ENCODE peak calls at places on chromosome 1, in eight cellular contexts. One of them, this sample, is unnamed.

GRCh38 chr1:168335500-168335899 is 54.8 kb downstream of the TBX19 start:
- DNase-seq in stimulated activated CD4-positive, alpha-beta T cell treated with anti-CD3 and anti-CD28 coated beads, TNF-alpha, amount 100 ng/mL, for 1 hour: no peak
- DNase-seq in NCI-H2081: no peak
- DNase-seq in NCI-H1930: no peak
- DNase-seq in T-cell: no peak
- DNase-seq in right cardiac atrium: no peak
- DNase-seq in COR-L47: no peak
- DNase-seq in colonic mucosa: no peak
- DNase-seq in this sample: no peak

GRCh38 chr1:12188115-12188514 is 21.3 kb downstream of the TNFRSF1B start:
- DNase-seq in stimulated activated CD4-positive, alpha-beta T cell treated with anti-CD3 and anti-CD28 coated beads, TNF-alpha, amount 100 ng/mL, for 1 hour: no peak
- DNase-seq in NCI-H2081: no peak
- DNase-seq in NCI-H1930: no peak
- DNase-seq in T-cell: no peak
- DNase-seq in right cardiac atrium: no peak
- DNase-seq in COR-L47: no peak
- DNase-seq in colonic mucosa: no peak
- DNase-seq in this sample: no peak

GRCh38 chr1:147740391-147740790 is 20.0 kb downstream of the GJA5 start:
- DNase-seq in stimulated activated CD4-positive, alpha-beta T cell treated with anti-CD3 and anti-CD28 coated beads, TNF-alpha, amount 100 ng/mL, for 1 hour: no peak
- DNase-seq in NCI-H2081: no peak
- DNase-seq in NCI-H1930: no peak
- DNase-seq in T-cell: no peak
- DNase-seq in right cardiac atrium: no peak
- DNase-seq in COR-L47: no peak
- DNase-seq in colonic mucosa: no peak
- DNase-seq in this sample: no peak

GRCh38 chr1:230268371-230269170 is 157.6 kb downstream of the PGBD5 start:
- DNase-seq in stimulated activated CD4-positive, alpha-beta T cell treated with anti-CD3 and anti-CD28 coated beads, TNF-alpha, amount 100 ng/mL, for 1 hour: no peak
- DNase-seq in NCI-H2081: peak
- DNase-seq in NCI-H1930: no peak
- DNase-seq in T-cell: no peak
- DNase-seq in right cardiac atrium: no peak
- DNase-seq in COR-L47: peak
- DNase-seq in colonic mucosa: peak
- DNase-seq in this sample: peak

GRCh38 chr1:33822396-33822795 is 41.5 kb upstream of the HMGB4 start:
- DNase-seq in stimulated activated CD4-positive, alpha-beta T cell treated with anti-CD3 and anti-CD28 coated beads, TNF-alpha, amount 100 ng/mL, for 1 hour: no peak
- DNase-seq in NCI-H2081: no peak
- DNase-seq in NCI-H1930: no peak
- DNase-seq in T-cell: no peak
- DNase-seq in right cardiac atrium: no peak
- DNase-seq in COR-L47: no peak
- DNase-seq in colonic mucosa: no peak
- DNase-seq in this sample: no peak

GRCh38 chr1:185998391-185998790 is 264.2 kb downstream of the HMCN1 start:
- DNase-seq in stimulated activated CD4-positive, alpha-beta T cell treated with anti-CD3 and anti-CD28 coated beads, TNF-alpha, amount 100 ng/mL, for 1 hour: no peak
- DNase-seq in NCI-H2081: peak
- DNase-seq in NCI-H1930: no peak
- DNase-seq in T-cell: no peak
- DNase-seq in right cardiac atrium: no peak
- DNase-seq in COR-L47: no peak
- DNase-seq in colonic mucosa: no peak
- DNase-seq in this sample: no peak

GRCh38 chr1:18536356-18536755 is 55.6 kb downstream of the KLHDC7A start:
- DNase-seq in stimulated activated CD4-positive, alpha-beta T cell treated with anti-CD3 and anti-CD28 coated beads, TNF-alpha, amount 100 ng/mL, for 1 hour: no peak
- DNase-seq in NCI-H2081: no peak
- DNase-seq in NCI-H1930: no peak
- DNase-seq in T-cell: no peak
- DNase-seq in right cardiac atrium: no peak
- DNase-seq in COR-L47: no peak
- DNase-seq in colonic mucosa: no peak
- DNase-seq in this sample: no peak

GRCh38 chr1:201346337-201346939 is 31.0 kb downstream of the TNNT2 start:
- DNase-seq in stimulated activated CD4-positive, alpha-beta T cell treated with anti-CD3 and anti-CD28 coated beads, TNF-alpha, amount 100 ng/mL, for 1 hour: no peak
- DNase-seq in NCI-H2081: peak
- DNase-seq in NCI-H1930: no peak
- DNase-seq in T-cell: no peak
- DNase-seq in right cardiac atrium: peak
- DNase-seq in COR-L47: peak
- DNase-seq in colonic mucosa: peak
- DNase-seq in this sample: peak

GRCh38 chr1:172976222-172977041 is 74.3 kb downstream of the TNFSF18 start:
- DNase-seq in stimulated activated CD4-positive, alpha-beta T cell treated with anti-CD3 and anti-CD28 coated beads, TNF-alpha, amount 100 ng/mL, for 1 hour: no peak
- DNase-seq in NCI-H2081: no peak
- DNase-seq in NCI-H1930: no peak
- DNase-seq in T-cell: no peak
- DNase-seq in right cardiac atrium: peak
- DNase-seq in COR-L47: no peak
- DNase-seq in colonic mucosa: peak
- DNase-seq in this sample: no peak

GRCh38 chr1:60978421-60979357 is 103.7 kb upstream of the NFIA start:
- DNase-seq in stimulated activated CD4-positive, alpha-beta T cell treated with anti-CD3 and anti-CD28 coated beads, TNF-alpha, amount 100 ng/mL, for 1 hour: no peak
- DNase-seq in NCI-H2081: no peak
- DNase-seq in NCI-H1930: no peak
- DNase-seq in T-cell: peak
- DNase-seq in right cardiac atrium: no peak
- DNase-seq in COR-L47: no peak
- DNase-seq in colonic mucosa: peak
- DNase-seq in this sample: no peak

GRCh38 chr1:228104526-228105251 is 1.6 kb upstream of the C1orf35 start:
- DNase-seq in stimulated activated CD4-positive, alpha-beta T cell treated with anti-CD3 and anti-CD28 coated beads, TNF-alpha, amount 100 ng/mL, for 1 hour: no peak
- DNase-seq in NCI-H2081: no peak
- DNase-seq in NCI-H1930: no peak
- DNase-seq in T-cell: no peak
- DNase-seq in right cardiac atrium: peak
- DNase-seq in COR-L47: no peak
- DNase-seq in colonic mucosa: no peak
- DNase-seq in this sample: no peak

GRCh38 chr1:65056866-65057265 is 90.5 kb upstream of the JAK1 start:
- DNase-seq in stimulated activated CD4-positive, alpha-beta T cell treated with anti-CD3 and anti-CD28 coated beads, TNF-alpha, amount 100 ng/mL, for 1 hour: no peak
- DNase-seq in NCI-H2081: no peak
- DNase-seq in NCI-H1930: no peak
- DNase-seq in T-cell: no peak
- DNase-seq in right cardiac atrium: no peak
- DNase-seq in COR-L47: no peak
- DNase-seq in colonic mucosa: no peak
- DNase-seq in this sample: no peak

GRCh38 chr1:21239181-21239580 is 51.1 kb downstream of the ECE1 start:
- DNase-seq in stimulated activated CD4-positive, alpha-beta T cell treated with anti-CD3 and anti-CD28 coated beads, TNF-alpha, amount 100 ng/mL, for 1 hour: no peak
- DNase-seq in NCI-H2081: no peak
- DNase-seq in NCI-H1930: no peak
- DNase-seq in T-cell: no peak
- DNase-seq in right cardiac atrium: peak
- DNase-seq in COR-L47: no peak
- DNase-seq in colonic mucosa: no peak
- DNase-seq in this sample: no peak

GRCh38 chr1:235199441-235199840 is 38.4 kb upstream of the RBM34 start:
- DNase-seq in stimulated activated CD4-positive, alpha-beta T cell treated with anti-CD3 and anti-CD28 coated beads, TNF-alpha, amount 100 ng/mL, for 1 hour: no peak
- DNase-seq in NCI-H2081: peak
- DNase-seq in NCI-H1930: no peak
- DNase-seq in T-cell: no peak
- DNase-seq in right cardiac atrium: no peak
- DNase-seq in COR-L47: no peak
- DNase-seq in colonic mucosa: no peak
- DNase-seq in this sample: no peak

GRCh38 chr1:2300004-2300771 is 72.1 kb downstream of the SKI start:
- DNase-seq in stimulated activated CD4-positive, alpha-beta T cell treated with anti-CD3 and anti-CD28 coated beads, TNF-alpha, amount 100 ng/mL, for 1 hour: peak
- DNase-seq in NCI-H2081: no peak
- DNase-seq in NCI-H1930: no peak
- DNase-seq in T-cell: peak
- DNase-seq in right cardiac atrium: peak
- DNase-seq in COR-L47: no peak
- DNase-seq in colonic mucosa: peak
- DNase-seq in this sample: no peak

GRCh38 chr1:41874903-41875411 is 43.8 kb downstream of the HIVEP3 start:
- DNase-seq in stimulated activated CD4-positive, alpha-beta T cell treated with anti-CD3 and anti-CD28 coated beads, TNF-alpha, amount 100 ng/mL, for 1 hour: no peak
- DNase-seq in NCI-H2081: no peak
- DNase-seq in NCI-H1930: no peak
- DNase-seq in T-cell: no peak
- DNase-seq in right cardiac atrium: peak
- DNase-seq in COR-L47: no peak
- DNase-seq in colonic mucosa: no peak
- DNase-seq in this sample: peak

GRCh38 chr1:241557551-241558193 is 25.5 kb downstream of the KMO start:
- DNase-seq in stimulated activated CD4-positive, alpha-beta T cell treated with anti-CD3 and anti-CD28 coated beads, TNF-alpha, amount 100 ng/mL, for 1 hour: no peak
- DNase-seq in NCI-H2081: no peak
- DNase-seq in NCI-H1930: no peak
- DNase-seq in T-cell: no peak
- DNase-seq in right cardiac atrium: no peak
- DNase-seq in COR-L47: no peak
- DNase-seq in colonic mucosa: no peak
- DNase-seq in this sample: no peak

GRCh38 chr1:168259567-168259966 is 21.1 kb upstream of the TBX19 start:
- DNase-seq in stimulated activated CD4-positive, alpha-beta T cell treated with anti-CD3 and anti-CD28 coated beads, TNF-alpha, amount 100 ng/mL, for 1 hour: no peak
- DNase-seq in NCI-H2081: no peak
- DNase-seq in NCI-H1930: no peak
- DNase-seq in T-cell: no peak
- DNase-seq in right cardiac atrium: no peak
- DNase-seq in COR-L47: no peak
- DNase-seq in colonic mucosa: no peak
- DNase-seq in this sample: no peak

GRCh38 chr1:49363628-49364027 is 586.9 kb upstream of the BEND5 start:
- DNase-seq in stimulated activated CD4-positive, alpha-beta T cell treated with anti-CD3 and anti-CD28 coated beads, TNF-alpha, amount 100 ng/mL, for 1 hour: no peak
- DNase-seq in NCI-H2081: no peak
- DNase-seq in NCI-H1930: no peak
- DNase-seq in T-cell: no peak
- DNase-seq in right cardiac atrium: no peak
- DNase-seq in COR-L47: no peak
- DNase-seq in colonic mucosa: no peak
- DNase-seq in this sample: no peak

GRCh38 chr1:54927475-54928240 is 40.7 kb upstream of the DHCR24 start:
- DNase-seq in stimulated activated CD4-positive, alpha-beta T cell treated with anti-CD3 and anti-CD28 coated beads, TNF-alpha, amount 100 ng/mL, for 1 hour: no peak
- DNase-seq in NCI-H2081: no peak
- DNase-seq in NCI-H1930: no peak
- DNase-seq in T-cell: no peak
- DNase-seq in right cardiac atrium: no peak
- DNase-seq in COR-L47: no peak
- DNase-seq in colonic mucosa: no peak
- DNase-seq in this sample: peak

This sample was measured in heart left ventricle.